ENCODE peak calls at places on chromosome 15, in eight cellular contexts. E is H4; Z is Calu3; Y is activated CD4-positive, alpha-beta T cell treated with anti-CD3 and anti-CD28 coated beads, Interleukin-2, amount 50 U/mL, for 24 hours; B is frontal cortex; M is GM03348; T is activated CD8-positive, alpha-beta memory T cell treated with anti-CD3 and anti-CD28 coated beads, Interleukin-2, amount 50 U/mL, for 4 hours; I is mesothelial cell of epicardium. G is an unnamed sample.

GRCh38 chr15:63719281-63719680 is 114.5 kb downstream of the HERC1 start:
- DNase-seq in M (no peak), E (no peak), T (no peak), Z (no peak), B (no peak), Y (no peak), I (no peak), G (no peak)

GRCh38 chr15:74937602-74938371 is at the start of gene COX5A:
- DNase-seq in B (peak; percentile 93), Z (peak; percentile 97), I (peak; percentile 86), M (peak; percentile 97), T (peak; percentile 90), Y (peak; percentile 76), E (peak; percentile 95), G (peak; percentile 97)

GRCh38 chr15:61459785-61460707 is 230.9 kb upstream of the RORA start:
- DNase-seq in I (no peak), B (no peak), T (no peak), M (peak; percentile 21), Z (no peak), Y (no peak), E (no peak), G (peak; percentile 90)

GRCh38 chr15:78056714-78057269 is 20.7 kb downstream of the TBC1D2B start:
- DNase-seq in M (peak; percentile 51), B (no peak), Y (no peak), E (no peak), I (no peak), Z (peak; percentile 51), T (no peak), G (peak; percentile 49)

GRCh38 chr15:91407237-91407889 is 307.3 kb downstream of the SV2B start:
- DNase-seq in Y (no peak), Z (peak; percentile 48), T (no peak), E (peak; percentile 29), B (no peak), I (no peak), M (no peak), G (peak; percentile 98)

GRCh38 chr15:88814393-88814792 is 11.2 kb downstream of the ACAN start:
- DNase-seq in T (no peak), Z (no peak), Y (no peak), I (no peak), M (no peak), B (no peak), E (no peak), G (no peak)

GRCh38 chr15:37837276-37837675 is 97.2 kb upstream of the TMCO5A start:
- DNase-seq in M (peak; percentile 13), B (no peak), Y (no peak), Z (no peak), I (no peak), T (no peak), E (no peak), G (peak; percentile 69)

GRCh38 chr15:73284073-73284472 is 84.7 kb downstream of the HCN4 start:
- DNase-seq in M (peak; percentile 68), I (no peak), Z (no peak), Y (no peak), T (no peak), B (no peak), E (no peak), G (no peak)

GRCh38 chr15:46151786-46152185 is 517.0 kb downstream of the SQOR start:
- DNase-seq in T (no peak), B (no peak), Z (no peak), I (no peak), Y (no peak), E (no peak), M (no peak), G (no peak)

GRCh38 chr15:47374222-47374621 is 343.1 kb upstream of the SEMA6D start:
- DNase-seq in M (peak; percentile 9), I (no peak), E (peak; percentile 16), B (no peak), T (no peak), Y (no peak), Z (no peak), G (no peak)

GRCh38 chr15:78634251-78635145 is 6.5 kb downstream of the CHRNB4 start:
- DNase-seq in I (no peak), M (no peak), Y (no peak), T (no peak), E (no peak), Z (no peak), B (no peak), G (no peak)

GRCh38 chr15:96053039-96054021 is 277.2 kb upstream of the NR2F2 start:
- DNase-seq in E (no peak), M (no peak), Y (no peak), I (peak; percentile 25), T (no peak), B (peak; percentile 20), Z (peak; percentile 75), G (no peak)

GRCh38 chr15:65981837-65982696 is 112.8 kb downstream of the RAB11A start:
- DNase-seq in M (no peak), Y (peak; percentile 28), I (peak; percentile 34), E (no peak), B (peak; percentile 71), T (peak; percentile 78), Z (peak; percentile 78), G (peak; percentile 46)

GRCh38 chr15:68045289-68046265 is 8.5 kb upstream of the PIAS1 start:
- DNase-seq in M (no peak), T (no peak), Z (no peak), I (no peak), Y (no peak), E (no peak), B (no peak), G (no peak)

GRCh38 chr15:58864602-58865419 is 68.7 kb downstream of the SLTM start:
- DNase-seq in E (no peak), Z (peak; percentile 81), I (no peak), B (no peak), T (no peak), Y (no peak), M (peak; percentile 46), G (peak; percentile 51)